ENCODE peak calls at places on chromosomes 1 and 21, in four cellular contexts. Z is CD8-positive, alpha-beta memory T cell; J is dorsolateral prefrontal cortex; I is NCI-H1048. O is an unnamed sample.

GRCh38 chr1:245409341-245410195 is 254.8 kb downstream of the KIF26B start:
- DNase-seq in I (no peak), Z (no peak), J (no peak), O (peak)

GRCh38 chr1:33586111-33586510 is 113.7 kb downstream of the ZSCAN20 start:
- DNase-seq in Z (no peak), J (no peak), I (no peak), O (no peak)

GRCh38 chr1:18179009-18179408 is 71.4 kb downstream of the IGSF21 start:
- DNase-seq in Z (no peak), J (no peak), I (no peak), O (no peak)

GRCh38 chr1:2232916-2233438 is 4.9 kb downstream of the SKI start:
- DNase-seq in J (no peak), I (no peak), Z (no peak), O (no peak)

GRCh38 chr1:221839794-221840395 is 98.0 kb upstream of the DUSP10 start:
- DNase-seq in J (no peak), I (no peak), Z (peak), O (no peak)

GRCh38 chr21:43305811-43306311 is 121.1 kb downstream of the SIK1 start:
- DNase-seq in J (no peak), I (no peak), Z (no peak), O (no peak)

GRCh38 chr1:43668956-43669355 is 19.0 kb downstream of the KDM4A start:
- DNase-seq in I (no peak), Z (no peak), J (no peak), O (no peak)

GRCh38 chr21:27425172-27425571 is 458.3 kb upstream of the ADAMTS5 start:
- DNase-seq in I (no peak), J (no peak), Z (no peak), O (peak)

O was measured in SK-N-DZ.